ENCODE peak calls at places on chromosomes 16 and 17, in six cellular contexts. E, S, F, O, Y and T are unnamed samples. For H3K4me1, the result is how much of the 10 kb centered on the place peaks cover.

GRCh38 chr16:31460582-31461002 is 1.3 kb downstream of the ARMC5 start:
- DNase-seq in E (peak), S (no peak), F (peak), O (no peak), Y (peak), T (no peak)

GRCh38 chr16:86984286-86984685 is 332.9 kb downstream of the C16orf95 start:
- DNase-seq in E (no peak), S (no peak), F (no peak), O (no peak), Y (no peak), T (no peak)

GRCh38 chr16:1261131-1261917 is 5.5 kb downstream of the TPSD1 start:
- DNase-seq in E (no peak), S (no peak), F (no peak), O (no peak), Y (no peak), T (no peak)

GRCh38 chr17:42456223-42457106 is 2.2 kb upstream of the ATP6V0A1 start:
- DNase-seq in E (peak), S (no peak), F (peak), O (no peak), Y (no peak), T (no peak)

GRCh38 chr17:13005530-13005929 is 12.3 kb downstream of the ELAC2 start:
- DNase-seq in E (no peak), S (no peak), F (no peak), O (no peak), Y (no peak), T (no peak)

GRCh38 chr17:2064511-2064910 is 9.6 kb downstream of the HIC1 start:
- DNase-seq in E (no peak), S (no peak), F (peak), O (no peak), Y (no peak), T (no peak)

GRCh38 chr17:69870751-69871199 is 204.2 kb upstream of the KCNJ16 start:
- DNase-seq in E (no peak), S (no peak), F (peak), O (no peak), Y (no peak), T (no peak)

GRCh38 chr17:69414408-69415274 is at the start of gene MAP2K6:
- DNase-seq in E (peak), S (peak), F (peak), O (peak), Y (peak), T (peak)

GRCh38 chr17:78278139-78278741 is 46.8 kb downstream of the TMEM235 start:
- DNase-seq in E (no peak), S (no peak), F (no peak), O (no peak), Y (no peak), T (no peak)

GRCh38 chr16:8866884-8867482 is 1.8 kb downstream of the CARHSP1 start:
- DNase-seq in E (no peak), S (no peak), F (no peak), O (no peak), Y (no peak), T (no peak)

GRCh38 chr17:32007463-32008298 is 498 bp downstream of the LRRC37B start:
- DNase-seq in E (peak), S (no peak), F (peak), O (no peak), Y (peak), T (no peak)

GRCh38 chr16:70438325-70438982 is 446 bp downstream of the ST3GAL2 start:
- DNase-seq in E (no peak), S (peak), F (peak), O (peak), Y (no peak), T (no peak)

GRCh38 chr16:53369921-53370320 is 64.3 kb upstream of the RBL2 start:
- DNase-seq in E (peak), S (no peak), F (peak), O (no peak), Y (no peak), T (no peak)

GRCh38 chr16:49826515-49826914 is 29.4 kb downstream of the ZNF423 start:
- DNase-seq in E (no peak), S (no peak), F (no peak), O (no peak), Y (no peak), T (no peak)
- H3K4me1 ChIP-seq in E (under half), S (half or more), F (under half), O (under half), Y (under half), T (under half)

DNA sequence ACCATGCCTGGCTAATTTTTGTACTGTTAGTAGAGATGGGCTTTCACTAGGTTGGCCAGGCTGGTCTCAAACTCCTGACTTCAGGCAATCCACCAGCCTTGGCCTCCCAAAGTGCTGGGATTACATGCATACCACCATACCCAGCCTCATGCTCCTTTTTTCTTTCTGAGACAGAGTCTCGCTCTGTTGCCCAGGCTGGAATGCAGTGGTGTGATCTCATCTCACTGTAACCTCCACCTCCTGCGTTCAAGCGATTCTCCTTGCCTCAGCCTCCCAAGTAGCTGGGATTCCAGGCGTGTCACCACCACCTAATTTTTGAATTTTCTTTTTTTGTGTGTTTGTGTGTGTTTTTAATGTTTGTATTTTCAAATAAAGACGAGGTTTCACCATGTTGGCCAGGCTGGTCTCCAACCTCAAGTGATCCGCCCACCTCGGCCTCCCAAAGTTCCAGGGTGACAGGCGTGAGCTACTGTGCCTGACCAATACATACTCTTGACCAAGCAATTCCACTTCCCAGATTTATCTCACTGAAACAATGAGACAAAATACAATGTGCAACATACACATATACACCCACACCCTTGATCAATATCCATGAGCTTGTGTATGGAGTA is 5.0 kb downstream of the GRB2 start:
- DNase-seq in E (no peak), S (no peak), F (no peak), O (no peak), Y (no peak), T (no peak)
- H3K4me1 ChIP-seq in E (under half), S (half or more), F (under half), O (under half), Y (under half), T (under half)

DNA sequence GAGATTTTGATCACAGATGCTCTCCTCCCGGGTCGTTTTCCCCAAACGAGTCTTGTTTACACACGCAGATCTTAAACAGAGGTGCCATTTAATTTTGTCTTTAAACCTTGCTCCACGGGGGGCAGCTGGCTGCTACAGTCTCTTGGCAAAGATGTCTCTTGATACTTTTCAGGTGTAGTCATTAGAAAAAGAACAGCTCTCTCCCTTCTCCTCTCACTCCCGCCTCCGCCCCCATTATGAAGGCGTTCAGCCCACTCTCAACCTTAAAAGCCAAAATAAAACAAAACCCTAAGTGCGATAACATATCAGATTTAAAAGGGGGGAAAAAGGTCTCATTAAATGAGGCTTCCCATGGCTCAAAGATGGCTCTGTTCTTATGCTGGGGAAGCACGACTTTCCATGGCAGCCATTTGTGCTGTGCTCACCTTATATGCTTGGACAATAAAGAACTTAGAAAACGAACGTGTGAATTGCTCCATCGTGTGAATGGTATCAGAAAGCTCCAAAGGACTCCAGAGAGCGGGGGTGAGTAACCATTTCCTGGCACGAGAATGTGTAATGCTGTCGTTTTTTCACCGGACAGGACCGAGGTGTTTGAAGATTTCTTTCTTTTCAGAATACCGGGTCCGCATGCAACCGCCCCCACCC is 26.5 kb downstream of the GPRC5B start:
- DNase-seq in E (no peak), S (no peak), F (peak), O (no peak), Y (no peak), T (no peak)
- H3K4me1 ChIP-seq in E (under half), S (under half), F (under half), O (under half), Y (under half), T (under half)

DNA sequence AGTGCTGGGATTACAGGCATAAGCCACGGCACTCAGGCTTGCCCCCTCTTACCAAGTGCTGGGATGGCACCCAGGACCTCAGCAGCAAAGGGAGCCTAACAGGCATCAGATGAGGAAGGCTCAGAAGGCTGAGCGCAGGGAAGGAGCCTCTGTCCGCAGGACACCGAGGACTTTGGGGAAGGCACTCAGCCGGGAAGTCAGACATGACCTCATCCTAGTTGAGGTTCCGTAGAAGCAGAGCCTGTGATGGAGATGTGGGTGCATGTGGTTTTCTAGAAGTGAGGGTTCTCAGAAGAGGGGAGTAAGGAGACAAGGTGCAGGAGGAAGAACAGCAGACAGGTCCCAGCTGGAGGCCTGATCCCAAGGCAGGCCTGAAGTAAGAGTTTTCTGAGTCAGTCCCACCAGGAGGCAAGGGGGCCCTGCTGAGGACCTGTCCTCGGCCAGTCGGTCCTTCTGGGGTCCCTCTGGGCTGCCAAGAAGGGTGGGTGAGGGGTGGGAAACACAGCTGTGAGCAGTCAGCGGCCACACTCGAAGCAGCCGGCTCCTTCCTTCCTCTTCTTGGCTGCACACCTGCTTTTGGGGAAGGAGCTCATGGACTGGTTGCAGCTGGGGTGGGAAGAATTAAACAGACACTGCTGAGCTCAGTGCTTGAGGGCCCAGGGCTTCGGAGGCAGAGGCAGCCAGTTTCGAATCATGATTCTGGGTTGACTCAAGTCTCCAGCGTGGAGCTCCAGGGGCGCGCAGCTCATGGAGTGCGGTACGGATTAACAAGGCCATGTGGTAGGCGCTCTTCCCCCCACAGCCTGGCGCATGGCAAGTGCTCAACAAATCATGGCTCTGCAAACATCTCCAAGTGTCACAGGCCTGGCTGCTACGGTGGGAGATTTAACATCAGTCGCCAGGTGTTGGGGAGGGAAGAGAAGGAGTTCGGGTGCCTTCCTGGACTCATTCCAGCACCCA is 38.9 kb upstream of the SNN start:
- DNase-seq in E (no peak), S (peak), F (no peak), O (no peak), Y (no peak), T (no peak)
- H3K4me1 ChIP-seq in E (under half), S (under half), F (under half), O (under half), Y (under half), T (under half)